ENCODE peak calls at places on chromosomes 3 and 15, in ten cellular contexts. K, W, Q, J, I, A, U, S, L and T are unnamed samples.

GRCh38 chr3:126270145-126270811 is 86.9 kb downstream of the KLF15 start:
- DNase-seq in A (peak; percentile 95), U (no peak), W (peak; percentile 81), K (no peak), I (peak; percentile 96), L (no peak), S (peak; percentile 93), Q (peak; percentile 43), J (peak; percentile 95), T (peak; percentile 78)

GRCh38 chr3:144272715-144273114 is 301.1 kb downstream of the DIPK2A start:
- DNase-seq in S (no peak), L (no peak), W (no peak), U (no peak), K (no peak), I (no peak), Q (no peak), J (peak; percentile 69), A (no peak), T (no peak)

GRCh38 chr15:89665449-89666146 is 10.3 kb upstream of the KIF7 start:
- DNase-seq in Q (peak; percentile 63), J (peak; percentile 48), A (peak; percentile 57), I (no peak), W (peak; percentile 36), K (no peak), U (peak; percentile 64), S (peak; percentile 80), L (no peak), T (peak; percentile 32)

GRCh38 chr15:68436680-68437079 is 4.7 kb upstream of the ITGA11 start:
- DNase-seq in I (peak; percentile 26), A (no peak), L (no peak), W (no peak), Q (no peak), J (no peak), S (no peak), U (no peak), K (no peak), T (no peak)

GRCh38 chr15:60831540-60831939 is 352.6 kb upstream of the ICE2 start:
- DNase-seq in A (no peak), S (no peak), L (no peak), K (no peak), U (no peak), Q (no peak), J (no peak), W (no peak), I (no peak), T (no peak)

GRCh38 chr3:14277557-14277956 is 98.9 kb downstream of the LSM3 start:
- DNase-seq in I (no peak), J (no peak), A (no peak), S (peak; percentile 14), K (no peak), U (peak; percentile 23), Q (no peak), L (no peak), W (no peak), T (no peak)

GRCh38 chr15:83848315-83849050 is 194.6 kb downstream of the ADAMTSL3 start:
- DNase-seq in S (no peak), K (no peak), I (no peak), U (peak; percentile 52), L (no peak), Q (no peak), J (no peak), W (no peak), A (no peak), T (no peak)

GRCh38 chr15:48940508-48940907 is 23.2 kb downstream of the SHC4 start:
- DNase-seq in S (no peak), W (no peak), Q (no peak), L (no peak), K (no peak), I (no peak), J (no peak), U (no peak), A (no peak), T (no peak)

DNA sequence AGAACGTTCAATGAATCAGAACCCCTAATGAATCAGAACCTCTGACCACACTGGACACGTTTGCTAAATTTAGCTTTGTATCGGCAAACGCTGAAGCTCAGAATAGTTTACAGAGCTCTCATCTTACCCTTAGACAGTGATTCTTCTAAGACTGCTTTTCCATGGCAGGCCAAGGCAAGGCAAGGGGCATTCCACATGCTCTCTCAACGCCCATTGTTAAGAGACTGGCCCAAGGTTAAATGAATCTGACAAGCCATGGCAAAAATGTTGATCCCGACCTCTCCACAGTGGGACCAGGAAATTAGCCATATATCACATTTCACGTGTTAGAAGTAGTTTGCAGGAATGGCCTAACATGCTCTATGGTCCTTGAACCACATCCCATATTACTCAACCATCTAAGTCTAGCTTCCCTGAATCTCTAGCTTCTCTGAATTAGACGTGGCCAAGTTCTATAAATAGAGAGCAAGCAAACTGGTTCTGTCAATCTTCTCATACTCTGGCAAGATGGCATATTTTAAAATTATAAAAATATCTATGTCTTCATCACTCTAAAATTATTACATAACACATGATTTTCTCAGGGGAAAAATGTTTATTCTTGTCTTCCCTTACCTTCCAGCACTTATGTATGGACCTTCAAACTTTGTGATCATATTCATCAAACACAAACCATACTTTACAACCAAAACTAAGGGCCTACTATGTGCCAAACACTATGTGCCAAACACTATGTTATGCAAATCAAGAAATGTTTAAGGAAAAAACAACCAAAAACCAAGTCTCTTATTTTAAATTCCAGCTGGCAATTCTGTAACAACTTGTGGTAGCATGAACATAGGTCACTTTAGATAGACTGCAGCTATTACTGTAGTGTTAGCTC is 54.3 kb downstream of the AAGAB start:
- DNase-seq in Q (no peak), J (no peak), U (no peak), I (no peak), K (no peak), S (no peak), A (no peak), L (no peak), W (no peak), T (no peak)
- TF ChIP-seq POLR2A in Q (no peak), J (no peak), U (no peak), I (no peak), K (no peak), S (no peak), A (no peak), L (no peak), W (no peak), T (peak; percentile 54)

DNA sequence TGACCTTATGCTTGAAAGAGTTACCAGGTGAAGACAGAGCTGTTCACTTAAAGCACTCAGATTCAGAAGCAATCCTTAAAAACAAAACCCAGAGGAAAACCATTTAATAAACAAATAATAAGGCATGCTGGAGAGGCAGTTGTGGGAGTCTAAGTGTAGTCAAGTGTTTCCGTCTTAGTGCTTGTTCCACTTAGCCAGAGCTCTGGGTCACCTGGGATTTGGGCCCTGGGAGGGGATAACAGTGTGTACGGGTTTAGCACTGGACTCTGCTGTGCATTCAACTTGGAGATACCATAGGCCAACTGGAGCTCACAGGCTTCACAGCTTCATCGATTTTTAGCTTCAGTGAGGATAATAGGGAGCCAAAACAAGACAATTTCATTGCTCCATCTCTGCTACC is 444.6 kb downstream of the CNTN4 start:
- DNase-seq in U (no peak), L (no peak), Q (no peak), A (no peak), I (no peak), K (no peak), S (no peak), J (peak; percentile 33), W (no peak), T (no peak)
- TF ChIP-seq POLR2A in U (no peak), L (no peak), Q (no peak), A (no peak), I (no peak), K (no peak), S (no peak), J (no peak), W (no peak), T (no peak)

GRCh38 chr3:125220681-125221429 is 8.3 kb upstream of the SLC12A8 start:
- DNase-seq in W (no peak), Q (no peak), A (no peak), S (no peak), U (no peak), I (no peak), L (no peak), K (no peak), J (no peak), T (no peak)

GRCh38 chr3:125213946-125214542 is 1.5 kb upstream of the SLC12A8 start:
- DNase-seq in S (no peak), A (no peak), K (no peak), U (no peak), Q (no peak), W (no peak), I (no peak), L (no peak), J (no peak), T (no peak)

GRCh38 chr3:125220183-125220582 is 7.6 kb upstream of the SLC12A8 start:
- DNase-seq in W (no peak), U (no peak), Q (no peak), S (no peak), I (no peak), J (no peak), K (no peak), A (no peak), L (no peak), T (no peak)

GRCh38 chr3:125214738-125215137 is 2.2 kb upstream of the SLC12A8 start:
- DNase-seq in Q (no peak), W (no peak), K (no peak), J (no peak), L (no peak), S (no peak), A (no peak), U (no peak), I (no peak), T (no peak)

DNA sequence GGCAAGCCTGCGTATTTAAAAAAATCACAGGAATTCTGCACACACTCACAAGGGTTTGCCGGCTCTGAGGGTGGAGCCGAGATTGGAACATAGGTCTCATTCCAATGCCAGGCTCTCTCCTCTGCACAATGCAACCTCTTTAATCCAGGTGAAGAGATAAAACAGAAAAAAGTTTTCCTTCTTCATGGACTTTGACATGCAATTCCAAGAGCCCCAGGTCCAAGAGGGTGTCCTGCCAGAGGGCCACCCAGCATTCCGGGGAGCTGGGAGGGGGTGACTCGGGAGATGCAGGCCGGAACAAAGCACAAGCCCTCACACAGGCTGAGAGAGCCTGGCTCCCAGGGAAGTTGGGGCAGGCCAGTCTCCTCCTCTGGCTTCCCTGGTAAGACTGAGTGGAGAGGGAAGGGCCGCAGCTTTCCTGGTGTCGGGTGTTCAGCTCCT is 6.7 kb upstream of the SLC12A8 start:
- DNase-seq in W (no peak), I (no peak), U (no peak), A (no peak), J (no peak), Q (no peak), L (no peak), K (no peak), S (no peak), T (no peak)
- TF ChIP-seq POLR2A in W (no peak), I (no peak), U (no peak), A (no peak), J (no peak), Q (peak; percentile 18), L (no peak), K (no peak), S (no peak), T (no peak)

DNA sequence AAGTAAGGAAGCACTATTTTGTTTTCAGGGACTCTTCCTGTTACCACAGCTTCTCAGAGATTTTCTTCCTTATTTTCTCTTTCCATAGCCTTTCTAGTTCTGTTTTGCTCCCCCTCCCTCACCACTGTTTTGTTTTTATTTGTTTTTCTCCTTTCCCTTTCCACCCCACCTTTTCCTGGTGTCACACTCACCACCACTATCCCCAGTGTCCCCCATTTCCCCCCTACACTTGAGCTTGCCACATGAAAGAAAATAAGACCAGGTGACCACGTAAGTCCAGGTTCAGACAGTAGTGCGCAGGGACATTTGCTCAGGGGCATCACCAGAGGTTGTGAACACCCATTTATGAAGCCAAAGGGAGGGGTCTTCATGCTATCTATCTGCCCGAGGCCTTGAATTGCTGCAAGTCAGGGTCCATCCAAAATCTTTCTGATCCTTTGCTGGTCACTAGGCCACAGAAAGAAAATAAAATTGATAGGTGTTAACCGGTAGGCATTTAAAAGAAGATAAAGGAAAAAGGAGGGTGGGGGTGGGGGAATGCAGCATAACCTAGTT is 1.4 kb upstream of the RFTN1 start:
- DNase-seq in Q (no peak), K (no peak), W (no peak), J (no peak), U (no peak), I (no peak), S (no peak), L (no peak), A (no peak), T (no peak)
- TF ChIP-seq POLR2A in Q (no peak), K (no peak), W (no peak), J (no peak), U (no peak), I (no peak), S (no peak), L (peak; percentile 68), A (no peak), T (no peak)